ENCODE peak calls at places on chromosomes 7 and 10, in nine cellular contexts. I, W, L, U, O, G, H, R and K are unnamed samples.

GRCh38 chr10:104479906-104480579 is 126.4 kb downstream of the CFAP58 start:
- DNase-seq in I (peak; percentile 65), U (no peak), O (no peak), W (no peak), G (no peak), H (no peak), L (no peak), R (no peak), K (peak; percentile 36)

GRCh38 chr10:79184649-79185048 is 115.9 kb downstream of the ZMIZ1 start:
- DNase-seq in R (no peak), W (no peak), G (no peak), H (no peak), L (peak; percentile 37), U (no peak), I (no peak), O (no peak), K (no peak)

GRCh38 chr7:94423865-94424264 is 29.2 kb downstream of the COL1A2 start:
- DNase-seq in H (no peak), U (no peak), L (no peak), G (no peak), I (no peak), W (peak; percentile 70), O (peak; percentile 83), R (no peak), K (no peak)

GRCh38 chr10:30645340-30645827 is 15.8 kb upstream of the LYZL2 start:
- DNase-seq in W (peak; percentile 27), L (no peak), H (no peak), U (peak; percentile 23), G (peak; percentile 74), I (peak; percentile 65), R (no peak), O (no peak), K (peak; percentile 42)

GRCh38 chr10:75771606-75772005 is 340.2 kb downstream of the LRMDA start:
- DNase-seq in H (no peak), G (no peak), R (no peak), O (no peak), U (no peak), W (no peak), L (no peak), I (no peak), K (no peak)

GRCh38 chr10:62352356-62352963 is 21.7 kb upstream of the ZNF365 start:
- DNase-seq in I (no peak), G (no peak), H (no peak), L (no peak), R (no peak), O (no peak), U (no peak), W (peak; percentile 16), K (no peak)

GRCh38 chr7:127245582-127245981 is 7.2 kb downstream of the GRM8 start:
- DNase-seq in R (no peak), I (no peak), W (no peak), L (no peak), U (no peak), O (no peak), H (no peak), G (no peak), K (no peak)

GRCh38 chr7:66689081-66689480 is 51.5 kb upstream of the RABGEF1 start:
- DNase-seq in O (no peak), H (no peak), I (no peak), G (no peak), R (no peak), U (no peak), L (no peak), W (no peak), K (no peak)

GRCh38 chr10:126302831-126303230 is 85.4 kb downstream of the ADAM12 start:
- DNase-seq in G (no peak), I (no peak), U (no peak), W (peak; percentile 49), R (no peak), O (no peak), H (no peak), L (no peak), K (peak; percentile 50)

GRCh38 chr7:31875424-31875823 is 188.4 kb downstream of the PPP1R17 start:
- DNase-seq in H (no peak), U (no peak), I (no peak), R (peak; percentile 25), L (no peak), O (no peak), W (no peak), G (no peak), K (no peak)

DNA sequence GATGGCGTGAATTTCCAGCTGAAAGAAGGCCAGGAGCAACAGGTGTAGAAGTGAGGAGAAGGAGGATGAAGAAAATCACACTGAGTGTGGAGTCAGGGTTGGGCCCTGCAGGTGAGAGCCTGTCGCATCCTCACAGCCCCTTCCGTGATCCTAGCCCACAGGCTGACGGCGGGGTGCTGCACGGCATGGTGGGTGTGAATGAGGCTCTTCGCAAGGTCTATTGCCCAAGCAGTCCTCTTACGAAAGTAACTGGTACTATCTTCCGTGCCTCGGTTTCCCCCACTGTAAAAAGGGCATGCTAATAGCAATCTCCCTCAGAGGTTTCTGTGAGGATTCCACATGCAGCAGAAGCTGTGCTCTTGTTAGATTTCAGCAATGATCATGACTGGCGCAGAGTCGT is 129.9 kb upstream of the TNS3 start:
- DNase-seq in O (no peak), G (no peak), U (no peak), H (no peak), R (no peak), I (no peak), L (no peak), W (no peak), K (no peak)
- H3K4me1 ChIP-seq in O (no peaks in the 10 kb centered on the region), G (peaks cover 28% of the 10 kb centered on the region), U (no peaks in the 10 kb centered on the region), H (peaks cover 73% of the 10 kb centered on the region), R (no peaks in the 10 kb centered on the region), I (no peaks in the 10 kb centered on the region), L (peaks cover 89% of the 10 kb centered on the region), W (no peaks in the 10 kb centered on the region), K (no peaks in the 10 kb centered on the region)

GRCh38 chr7:26046878-26047277 is 105.1 kb upstream of the NFE2L3 start:
- DNase-seq in R (no peak), H (no peak), L (no peak), I (no peak), U (no peak), G (no peak), W (no peak), O (no peak), K (no peak)
- H3K9me3 ChIP-seq in R (no peaks in the 10 kb centered on the region), H (no peaks in the 10 kb centered on the region), L (no peaks in the 10 kb centered on the region), I (no peaks in the 10 kb centered on the region), U (no peaks in the 10 kb centered on the region), G (peaks cover 3% of the 10 kb centered on the region), W (no peaks in the 10 kb centered on the region), O (no peaks in the 10 kb centered on the region), K (no peaks in the 10 kb centered on the region)

DNA sequence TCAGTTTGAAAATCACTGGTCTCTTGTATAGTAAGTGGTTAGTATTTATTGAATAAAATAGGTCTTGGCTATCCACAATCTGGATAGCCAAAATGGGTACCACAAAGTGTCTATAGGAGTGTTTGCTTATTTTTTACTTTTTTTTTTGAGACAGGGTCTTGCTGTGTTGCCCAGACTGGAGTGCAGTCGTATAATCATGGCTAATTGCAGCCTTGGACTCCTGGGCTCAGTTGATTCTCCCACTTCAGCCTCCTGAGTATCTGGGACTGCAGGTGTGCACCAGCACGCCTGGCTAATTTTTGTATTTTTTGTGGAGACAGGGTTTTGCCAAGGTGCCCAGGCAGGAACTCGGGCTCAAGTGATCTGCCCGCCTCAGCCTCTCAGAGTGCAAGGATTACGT is 2.8 kb downstream of the RBM33 start:
- DNase-seq in I (no peak), L (no peak), U (no peak), O (no peak), H (no peak), W (no peak), R (no peak), G (no peak), K (no peak)
- H3K4me1 ChIP-seq in I (no peaks in the 10 kb centered on the region), L (peaks cover 36% of the 10 kb centered on the region), U (peaks cover 45% of the 10 kb centered on the region), O (peaks cover 15% of the 10 kb centered on the region), H (peaks cover 55% of the 10 kb centered on the region), W (peaks cover 2% of the 10 kb centered on the region), R (no peaks in the 10 kb centered on the region), G (peaks cover 27% of the 10 kb centered on the region), K (peaks cover 8% of the 10 kb centered on the region)

GRCh38 chr7:132353902-132354301 is 222.4 kb downstream of the PLXNA4 start:
- DNase-seq in R (no peak), H (no peak), W (no peak), I (no peak), G (no peak), L (no peak), O (no peak), U (no peak), K (no peak)
- H3K9me3 ChIP-seq in R (no peaks in the 10 kb centered on the region), H (no peaks in the 10 kb centered on the region), W (no peaks in the 10 kb centered on the region), I (no peaks in the 10 kb centered on the region), G (peaks cover 4% of the 10 kb centered on the region), L (no peaks in the 10 kb centered on the region), O (no peaks in the 10 kb centered on the region), U (no peaks in the 10 kb centered on the region), K (no peaks in the 10 kb centered on the region)